ENCODE peak calls at places on chromosomes 3 and 15, in seven cellular contexts. B is foreskin fibroblast, Y is AG20443, U is H4, N is activated T-helper 1 cell treated with Interleukin-2 at 50 U/mL for 16 hours, S is globus pallidus, X is cardiac septum. Z is an unnamed sample.

GRCh38 chr15:72202302-72202701 is 4.7 kb upstream of the GRAMD2A start:
- DNase-seq in B (no peak), X (no peak), U (no peak), N (no peak), Y (no peak), S (no peak), Z (no peak)

GRCh38 chr15:29533667-29534066 is 264.0 kb upstream of the NSMCE3 start:
- DNase-seq in S (no peak), B (no peak), N (no peak), X (no peak), U (no peak), Y (no peak), Z (no peak)

GRCh38 chr15:63506537-63507035 is 2.2 kb downstream of the USP3 start:
- DNase-seq in B (peak), X (no peak), S (no peak), U (no peak), N (no peak), Y (no peak), Z (no peak)

GRCh38 chr3:30289324-30289723 is 317.1 kb upstream of the TGFBR2 start:
- DNase-seq in B (peak), Y (no peak), X (no peak), U (peak), S (no peak), N (no peak), Z (no peak)

GRCh38 chr15:49815506-49815905 is 194.7 kb downstream of the DTWD1 start:
- DNase-seq in B (peak), N (no peak), X (no peak), Y (no peak), S (no peak), U (peak), Z (no peak)

GRCh38 chr15:96332854-96333193 is 2.3 kb downstream of the NR2F2 start:
- DNase-seq in X (no peak), S (no peak), U (no peak), Y (no peak), N (no peak), B (peak), Z (no peak)

GRCh38 chr3:41522620-41523019 is 323.3 kb downstream of the CTNNB1 start:
- DNase-seq in N (no peak), S (no peak), U (no peak), X (no peak), B (no peak), Y (no peak), Z (no peak)

GRCh38 chr3:155244206-155244605 is 49.3 kb downstream of the STRIT1 start:
- DNase-seq in X (no peak), N (no peak), B (peak), Y (no peak), S (no peak), U (no peak), Z (no peak)

GRCh38 chr15:55494927-55495326 is 13.1 kb downstream of the DNAAF4 start:
- DNase-seq in S (no peak), X (no peak), U (no peak), N (no peak), B (no peak), Y (no peak), Z (no peak)

GRCh38 chr3:66348696-66349095 is 127.9 kb downstream of the SLC25A26 start:
- DNase-seq in N (no peak), X (no peak), U (no peak), S (peak), Y (no peak), B (peak), Z (peak)

GRCh38 chr3:171396048-171396447 is 64.2 kb downstream of the TNIK start:
- DNase-seq in X (no peak), N (no peak), B (no peak), Y (no peak), U (no peak), S (no peak), Z (no peak)

GRCh38 chr15:98648654-98649537 is 557 bp downstream of the IGF1R start:
- DNase-seq in Y (peak), N (peak), X (peak), B (peak), U (no peak), S (peak), Z (peak)

GRCh38 chr3:69542265-69543079 is 156.6 kb upstream of the FRMD4B start:
- DNase-seq in S (peak), X (no peak), Y (no peak), N (no peak), U (no peak), B (peak), Z (peak)

GRCh38 chr3:136195258-136196063 is 674 bp downstream of the MSL2 start:
- DNase-seq in B (peak), X (peak), Y (peak), N (peak), U (peak), S (peak), Z (peak)